ENCODE peak calls at places on chromosomes 2 and 18, in ten cellular contexts. G, P, C, U, J, T, O, K, A and E are unnamed samples.

GRCh38 chr2:1675633-1676032 is 68.7 kb downstream of the PXDN start:
- DNase-seq in G (peak; percentile 30), P (no peak), C (peak; percentile 34), U (peak; percentile 38), J (peak; percentile 65), T (no peak), O (no peak), K (no peak), A (no peak), E (no peak)

GRCh38 chr2:16247371-16248177 is 307.2 kb downstream of the MYCN start:
- DNase-seq in G (no peak), P (no peak), C (no peak), U (no peak), J (no peak), T (no peak), O (no peak), K (no peak), A (no peak), E (no peak)

GRCh38 chr2:219497495-219498279 is 1.0 kb upstream of the GMPPA start:
- DNase-seq in G (peak; percentile 95), P (peak; percentile 90), C (peak; percentile 56), U (peak; percentile 76), J (peak; percentile 94), T (peak; percentile 89), O (peak; percentile 87), K (peak; percentile 94), A (peak; percentile 27), E (peak; percentile 89)

GRCh38 chr2:48483916-48484315 is 46.0 kb upstream of the STON1 start:
- DNase-seq in G (no peak), P (no peak), C (no peak), U (no peak), J (no peak), T (peak; percentile 16), O (no peak), K (no peak), A (no peak), E (no peak)

GRCh38 chr2:122077771-122078170 is 322.3 kb downstream of the TSN start:
- DNase-seq in G (no peak), P (peak; percentile 89), C (no peak), U (no peak), J (no peak), T (no peak), O (no peak), K (no peak), A (no peak), E (no peak)

GRCh38 chr2:200757414-200757813 is 54.3 kb upstream of the BZW1 start:
- DNase-seq in G (no peak), P (no peak), C (no peak), U (no peak), J (no peak), T (no peak), O (no peak), K (no peak), A (no peak), E (no peak)

GRCh38 chr18:51092097-51092496 is 62.1 kb downstream of the SMAD4 start:
- DNase-seq in G (no peak), P (no peak), C (no peak), U (no peak), J (no peak), T (no peak), O (no peak), K (no peak), A (no peak), E (no peak)

GRCh38 chr2:54634564-54635511 is 88.6 kb upstream of the EML6 start:
- DNase-seq in G (no peak), P (no peak), C (no peak), U (no peak), J (peak; percentile 77), T (no peak), O (peak; percentile 52), K (no peak), A (no peak), E (peak; percentile 82)

GRCh38 chr2:212923393-212923792 is 228.0 kb downstream of the IKZF2 start:
- DNase-seq in G (no peak), P (no peak), C (no peak), U (no peak), J (no peak), T (no peak), O (no peak), K (no peak), A (no peak), E (no peak)

GRCh38 chr18:12973562-12974213 is 17.5 kb upstream of the CEP192 start:
- DNase-seq in G (no peak), P (no peak), C (no peak), U (no peak), J (no peak), T (no peak), O (no peak), K (no peak), A (no peak), E (no peak)

GRCh38 chr2:181947273-181947672 is 38.4 kb upstream of the PPP1R1C start:
- DNase-seq in G (no peak), P (no peak), C (no peak), U (no peak), J (no peak), T (no peak), O (no peak), K (no peak), A (no peak), E (no peak)

GRCh38 chr2:181952413-181953226 is 33.0 kb upstream of the PPP1R1C start:
- DNase-seq in G (no peak), P (no peak), C (no peak), U (no peak), J (no peak), T (no peak), O (no peak), K (no peak), A (no peak), E (peak; percentile 61)

GRCh38 chr2:181948227-181948626 is 37.4 kb upstream of the PPP1R1C start:
- DNase-seq in G (no peak), P (no peak), C (no peak), U (no peak), J (no peak), T (no peak), O (no peak), K (no peak), A (no peak), E (no peak)

GRCh38 chr2:181946444-181947127 is 39.1 kb upstream of the PPP1R1C start:
- DNase-seq in G (no peak), P (no peak), C (no peak), U (no peak), J (no peak), T (no peak), O (no peak), K (no peak), A (no peak), E (no peak)

DNA sequence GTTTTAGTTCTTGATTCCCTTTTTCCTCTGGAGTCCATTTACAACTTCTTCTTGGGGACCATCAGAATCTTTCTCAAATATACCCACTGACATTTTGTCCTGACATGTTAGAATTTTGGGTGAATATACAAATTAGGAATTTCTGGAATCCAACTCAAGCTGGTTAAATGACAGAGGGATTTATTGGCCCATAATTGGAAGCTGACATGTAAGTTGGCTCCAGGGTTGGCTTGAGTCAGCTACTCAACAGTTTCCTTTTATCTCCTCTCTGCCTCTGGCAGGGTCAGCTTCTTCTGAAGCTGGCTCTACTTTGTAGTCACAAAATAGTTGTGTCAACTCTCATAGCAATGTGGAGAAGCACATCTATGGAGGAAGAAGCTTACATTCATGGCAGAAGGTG is 36.6 kb upstream of the PPP1R1C start:
- DNase-seq in G (no peak), P (no peak), C (peak; percentile 63), U (no peak), J (no peak), T (no peak), O (no peak), K (no peak), A (no peak), E (peak; percentile 5)
- H3K4me3 ChIP-seq in G (no peak overlapping the region), P (no peak overlapping the region), C (no peak overlapping the region), U (no peak overlapping the region), J (no peak overlapping the region), T (no peak overlapping the region), O (no peak overlapping the region), K (no peak overlapping the region), A (no peak overlapping the region), E (no peak overlapping the region)

GRCh38 chr2:9365498-9366019 is 57.8 kb downstream of the ITGB1BP1 start:
- DNase-seq in G (no peak), P (no peak), C (no peak), U (no peak), J (no peak), T (no peak), O (no peak), K (no peak), A (no peak), E (no peak)
- H3K36me3 ChIP-seq in G (peaks cover 69% of the 10 kb centered on the region), P (peaks cover 27% of the 10 kb centered on the region), C (no peaks in the 10 kb centered on the region), U (no peaks in the 10 kb centered on the region), J (peaks cover 18% of the 10 kb centered on the region), T (no peaks in the 10 kb centered on the region), O (no peaks in the 10 kb centered on the region), K (peaks cover 8% of the 10 kb centered on the region), A (peaks cover 81% of the 10 kb centered on the region), E (peaks cover 9% of the 10 kb centered on the region)

DNA sequence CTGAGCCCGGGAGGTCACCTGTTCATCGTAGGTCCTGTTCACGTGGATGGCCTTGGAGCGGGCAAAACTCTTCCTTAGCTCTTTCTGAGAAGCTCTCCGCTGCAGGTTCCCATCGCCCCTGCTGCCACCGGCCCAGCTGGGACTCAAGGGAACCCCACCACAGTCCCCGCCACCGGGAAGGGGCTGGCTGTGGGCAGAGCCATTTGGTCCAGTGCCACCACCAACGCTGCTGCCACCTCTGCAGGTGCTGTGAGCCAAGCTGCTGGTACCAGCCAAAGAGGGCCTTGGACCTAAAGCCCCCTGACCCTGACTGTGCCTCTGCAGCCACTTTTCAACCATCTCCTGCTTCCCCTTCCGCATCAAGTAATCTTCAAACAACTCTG is 586 bp downstream of the PDE11A start:
- DNase-seq in G (no peak), P (no peak), C (no peak), U (no peak), J (no peak), T (no peak), O (no peak), K (peak; percentile 74), A (no peak), E (no peak)
- H3K4me3 ChIP-seq in G (peak overlapping the region; percentile 51), P (peak overlapping the region; percentile 65), C (peak overlapping the region; percentile 57), U (peak overlapping the region; percentile 52), J (peak overlapping the region; percentile 65), T (no peak overlapping the region), O (peak overlapping the region; percentile 54), K (peak overlapping the region; percentile 22), A (peak overlapping the region; percentile 63), E (no peak overlapping the region)

GRCh38 chr2:241912021-241912555 is 42.6 kb downstream of the RTP5 start:
- DNase-seq in G (no peak), P (no peak), C (no peak), U (no peak), J (no peak), T (no peak), O (no peak), K (no peak), A (no peak), E (no peak)

GRCh38 chr2:241910604-241911520 is 41.3 kb downstream of the RTP5 start:
- DNase-seq in G (no peak), P (no peak), C (no peak), U (no peak), J (no peak), T (no peak), O (no peak), K (no peak), A (no peak), E (no peak)

GRCh38 chr2:241908686-241909420 is 39.3 kb downstream of the RTP5 start:
- DNase-seq in G (peak; percentile 14), P (no peak), C (no peak), U (no peak), J (no peak), T (no peak), O (no peak), K (no peak), A (no peak), E (no peak)

GRCh38 chr2:241911551-241911950 is 42.0 kb downstream of the RTP5 start:
- DNase-seq in G (no peak), P (no peak), C (no peak), U (no peak), J (no peak), T (no peak), O (no peak), K (no peak), A (no peak), E (no peak)

GRCh38 chr2:241909769-241910168 is 40.2 kb downstream of the RTP5 start:
- DNase-seq in G (no peak), P (no peak), C (no peak), U (no peak), J (peak; percentile 23), T (no peak), O (no peak), K (no peak), A (no peak), E (no peak)
- H3K36me3 ChIP-seq in G (no peaks in the 10 kb centered on the region), P (peaks cover 3% of the 10 kb centered on the region), C (no peaks in the 10 kb centered on the region), U (no peaks in the 10 kb centered on the region), J (no peaks in the 10 kb centered on the region), T (no peaks in the 10 kb centered on the region), O (no peaks in the 10 kb centered on the region), K (no peaks in the 10 kb centered on the region), A (no peaks in the 10 kb centered on the region), E (no peaks in the 10 kb centered on the region)